ENCODE peak calls at places on chromosomes 3 and 15, in nine cellular contexts. W is substantia nigra, S is right cardiac atrium, K is AG04450, B is T1000, Z is T-helper 1 cell, M is osteocyte, R is tibial artery, F is non-pigmented ciliary epithelial cell. L is an unnamed sample.

GRCh38 chr15:39462691-39463090 is 118.2 kb upstream of the THBS1 start:
- DNase-seq in K (no peak), S (no peak), B (no peak), F (no peak), W (no peak), R (no peak), Z (no peak), M (no peak), L (no peak)

GRCh38 chr3:98596902-98597500 is 3.6 kb upstream of the CPOX start:
- DNase-seq in B (no peak), K (no peak), Z (no peak), F (no peak), W (no peak), S (no peak), R (no peak), M (no peak), L (no peak)

GRCh38 chr3:123119802-123120201 is 53.0 kb downstream of the PDIA5 start:
- DNase-seq in F (no peak), K (no peak), M (no peak), B (no peak), W (no peak), S (no peak), R (no peak), Z (no peak), L (no peak)

GRCh38 chr3:188976407-188976806 is 195.4 kb upstream of the TPRG1 start:
- DNase-seq in M (no peak), B (no peak), W (no peak), K (no peak), R (no peak), Z (no peak), F (no peak), S (no peak), L (no peak)

GRCh38 chr15:85000189-85000864 is 18.7 kb downstream of the PDE8A start:
- DNase-seq in K (peak), R (no peak), M (no peak), S (no peak), W (no peak), B (no peak), F (no peak), Z (no peak), L (no peak)

GRCh38 chr3:49872801-49873281 is 3.1 kb upstream of the CAMKV start:
- DNase-seq in R (no peak), M (no peak), S (no peak), Z (no peak), K (no peak), B (no peak), F (no peak), W (no peak), L (no peak)

GRCh38 chr15:57251308-57251707 is 125.0 kb upstream of the CGNL1 start:
- DNase-seq in W (no peak), Z (no peak), F (no peak), B (no peak), R (no peak), S (no peak), M (no peak), K (no peak), L (no peak)

GRCh38 chr3:114863848-114864247 is 283.2 kb downstream of the ZBTB20 start:
- DNase-seq in R (no peak), K (no peak), S (no peak), Z (no peak), B (no peak), F (no peak), M (no peak), W (no peak), L (no peak)

GRCh38 chr3:16441306-16441898 is 72.1 kb downstream of the RFTN1 start:
- DNase-seq in W (no peak), Z (no peak), M (no peak), S (no peak), R (no peak), F (no peak), B (no peak), K (no peak), L (no peak)

GRCh38 chr3:104885214-104885814 is 481.4 kb upstream of the ALCAM start:
- DNase-seq in Z (no peak), S (no peak), F (no peak), R (no peak), W (no peak), M (no peak), K (no peak), B (no peak), L (no peak)

GRCh38 chr15:97482521-97482920 is 478.0 kb upstream of the ARRDC4 start:
- DNase-seq in R (no peak), M (no peak), W (no peak), F (no peak), S (no peak), B (no peak), K (no peak), Z (no peak), L (no peak)

GRCh38 chr3:356947-357346 is 160.4 kb downstream of the CHL1 start:
- DNase-seq in F (no peak), B (no peak), S (peak), Z (no peak), R (no peak), M (no peak), W (no peak), K (no peak), L (no peak)

GRCh38 chr15:78808550-78808949 is 2.7 kb downstream of the ADAMTS7 start:
- DNase-seq in S (no peak), W (no peak), Z (no peak), M (no peak), F (peak), R (no peak), K (no peak), B (no peak), L (no peak)

GRCh38 chr3:188649521-188649920 is 495.6 kb downstream of the LPP start:
- DNase-seq in F (no peak), K (no peak), R (no peak), S (no peak), W (no peak), Z (no peak), M (no peak), B (no peak), L (no peak)

GRCh38 chr3:123419156-123419849 is 29.6 kb downstream of the ADCY5 start:
- DNase-seq in Z (no peak), B (no peak), F (no peak), S (no peak), R (no peak), M (no peak), W (no peak), K (no peak), L (no peak)

GRCh38 chr3:102174832-102175374 is 259.9 kb upstream of the ZPLD1 start:
- DNase-seq in F (no peak), Z (no peak), M (no peak), W (no peak), R (no peak), S (no peak), B (no peak), K (no peak), L (no peak)

GRCh38 chr3:100538339-100538706 is 45.9 kb downstream of the TMEM45A start:
- DNase-seq in M (no peak), K (no peak), F (no peak), S (no peak), W (no peak), R (no peak), B (no peak), Z (no peak), L (no peak)

GRCh38 chr3:50572801-50573371 is 3.6 kb downstream of the HEMK1 start:
- DNase-seq in R (no peak), K (no peak), Z (no peak), S (no peak), M (no peak), B (no peak), W (no peak), F (no peak), L (no peak)

GRCh38 chr15:66212471-66212870 is 41.1 kb downstream of the MEGF11 start:
- DNase-seq in S (no peak), B (no peak), R (no peak), W (no peak), M (no peak), F (no peak), Z (no peak), K (no peak), L (no peak)

GRCh38 chr3:98952404-98952803 is 50.9 kb upstream of the DCBLD2 start:
- DNase-seq in W (no peak), S (no peak), M (no peak), K (no peak), B (no peak), F (no peak), R (no peak), Z (no peak), L (no peak)

GRCh38 chr3:50890688-50891344 is 216.1 kb downstream of the DOCK3 start:
- DNase-seq in W (no peak), M (no peak), R (no peak), K (no peak), B (no peak), S (no peak), Z (no peak), F (no peak), L (no peak)

GRCh38 chr3:8776406-8776805 is 7.0 kb upstream of the OXTR start:
- DNase-seq in W (no peak), R (no peak), Z (no peak), M (no peak), K (peak), F (peak), S (no peak), B (no peak), L (no peak)

GRCh38 chr3:8460815-8461482 is 40.7 kb upstream of the LMCD1 start:
- DNase-seq in Z (no peak), K (no peak), F (no peak), R (peak), M (no peak), W (no peak), S (no peak), B (no peak), L (no peak)

GRCh38 chr15:38266247-38266996 is 13.8 kb downstream of the SPRED1 start:
- DNase-seq in Z (no peak), M (no peak), K (no peak), R (no peak), F (no peak), B (no peak), W (no peak), S (no peak), L (no peak)

GRCh38 chr15:47586653-47587224 is 130.6 kb upstream of the SEMA6D start:
- DNase-seq in B (no peak), Z (no peak), W (no peak), M (no peak), R (peak), F (no peak), K (no peak), S (peak), L (no peak)

GRCh38 chr3:11735638-11736037 is 91.9 kb upstream of the VGLL4 start:
- DNase-seq in M (no peak), B (no peak), S (no peak), K (no peak), Z (no peak), W (no peak), F (no peak), R (no peak), L (no peak)

GRCh38 chr15:80953953-80954778 is 35.5 kb downstream of the MESD start:
- DNase-seq in B (no peak), Z (no peak), S (no peak), W (no peak), F (no peak), M (peak), K (no peak), R (no peak), L (no peak)

GRCh38 chr15:82641129-82641798 is 5.9 kb downstream of the CPEB1 start:
- DNase-seq in M (no peak), W (no peak), R (no peak), S (no peak), Z (no peak), F (no peak), K (no peak), B (no peak), L (no peak)

GRCh38 chr3:129521702-129522101 is 6.7 kb upstream of the RHO start:
- DNase-seq in R (no peak), W (no peak), K (no peak), M (no peak), B (no peak), S (no peak), Z (no peak), F (no peak), L (no peak)

GRCh38 chr15:96331942-96332853 is 1.7 kb downstream of the NR2F2 start:
- DNase-seq in R (peak), W (no peak), K (no peak), B (no peak), Z (no peak), F (no peak), M (no peak), S (peak), L (no peak)

GRCh38 chr15:56244811-56245576 is 1.3 kb upstream of the RFX7 start:
- DNase-seq in W (peak), B (no peak), M (no peak), Z (no peak), K (no peak), F (no peak), S (peak), R (no peak), L (no peak)

GRCh38 chr3:72338082-72338941 is 509.9 kb downstream of the SHQ1 start:
- DNase-seq in S (no peak), K (no peak), R (no peak), B (peak), F (no peak), W (no peak), M (no peak), Z (no peak), L (no peak)

GRCh38 chr3:12188328-12188648 is 29.6 kb upstream of the TIMP4 start:
- DNase-seq in K (no peak), F (no peak), B (no peak), S (no peak), W (no peak), Z (no peak), M (no peak), R (no peak), L (no peak)

GRCh38 chr3:62873672-62874397 is 1.4 kb downstream of the CADPS start:
- DNase-seq in M (no peak), R (peak), F (no peak), S (peak), K (no peak), Z (no peak), B (no peak), W (peak), L (no peak)

GRCh38 chr3:111954228-111954990 is 24.4 kb upstream of the ABHD10 start:
- DNase-seq in M (no peak), Z (no peak), W (no peak), B (no peak), K (no peak), R (no peak), S (no peak), F (no peak), L (no peak)

GRCh38 chr15:83912343-83912742 is 258.4 kb downstream of the ADAMTSL3 start:
- DNase-seq in B (no peak), Z (no peak), K (no peak), F (no peak), S (no peak), R (no peak), W (no peak), M (no peak), L (no peak)